ENCODE peak calls at places on chromosomes 16 and 17, in six cellular contexts. One of them, this sample, is unnamed.

GRCh38 chr16:81723098-81723723 is 55.9 kb upstream of the PLCG2 start:
- DNase-seq in WTC11: no peak
- DNase-seq in breast epithelium: no peak
- DNase-seq in NB4: peak
- DNase-seq in cardiac muscle cell: peak
- DNase-seq in neural crest cell: peak
- DNase-seq in this sample: no peak

GRCh38 chr16:20897253-20897896 is 2.8 kb downstream of the DCUN1D3 start:
- DNase-seq in WTC11: no peak
- DNase-seq in breast epithelium: no peak
- DNase-seq in NB4: peak
- DNase-seq in neural crest cell: no peak
- DNase-seq in cardiac muscle cell: peak
- DNase-seq in this sample: no peak

GRCh38 chr17:71379512-71379911 is 741.3 kb upstream of the SOX9 start:
- DNase-seq in WTC11: no peak
- DNase-seq in breast epithelium: no peak
- DNase-seq in NB4: no peak
- DNase-seq in cardiac muscle cell: no peak
- DNase-seq in neural crest cell: no peak
- DNase-seq in this sample: no peak

GRCh38 chr17:75240394-75241142 is 20.8 kb downstream of the GGA3 start:
- DNase-seq in WTC11: peak
- DNase-seq in cardiac muscle cell: peak
- DNase-seq in NB4: peak
- DNase-seq in breast epithelium: no peak
- DNase-seq in neural crest cell: peak
- DNase-seq in this sample: no peak

GRCh38 chr16:76668207-76668725 is 391.1 kb downstream of the CNTNAP4 start:
- DNase-seq in WTC11: peak
- DNase-seq in cardiac muscle cell: no peak
- DNase-seq in NB4: peak
- DNase-seq in neural crest cell: no peak
- DNase-seq in breast epithelium: no peak
- DNase-seq in this sample: no peak

GRCh38 chr17:48161127-48161905 is 53.8 kb downstream of the SNX11 start:
- DNase-seq in cardiac muscle cell: no peak
- DNase-seq in breast epithelium: no peak
- DNase-seq in NB4: no peak
- DNase-seq in WTC11: no peak
- DNase-seq in neural crest cell: no peak
- DNase-seq in this sample: no peak

GRCh38 chr16:56888806-56889205 is 23.8 kb downstream of the SLC12A3 start:
- DNase-seq in cardiac muscle cell: no peak
- DNase-seq in WTC11: no peak
- DNase-seq in breast epithelium: no peak
- DNase-seq in NB4: peak
- DNase-seq in neural crest cell: no peak
- DNase-seq in this sample: no peak

GRCh38 chr16:29926675-29927522 is 873 bp upstream of the KCTD13 start:
- DNase-seq in neural crest cell: no peak
- DNase-seq in NB4: no peak
- DNase-seq in breast epithelium: no peak
- DNase-seq in cardiac muscle cell: no peak
- DNase-seq in WTC11: no peak
- DNase-seq in this sample: no peak

GRCh38 chr16:53872248-53873221 is 168.6 kb downstream of the FTO start:
- DNase-seq in breast epithelium: no peak
- DNase-seq in NB4: no peak
- DNase-seq in neural crest cell: no peak
- DNase-seq in WTC11: no peak
- DNase-seq in cardiac muscle cell: peak
- DNase-seq in this sample: no peak

GRCh38 chr17:78759203-78759968 is 22.7 kb downstream of the CYTH1 start:
- DNase-seq in neural crest cell: no peak
- DNase-seq in breast epithelium: no peak
- DNase-seq in cardiac muscle cell: peak
- DNase-seq in WTC11: no peak
- DNase-seq in NB4: peak
- DNase-seq in this sample: peak

GRCh38 chr17:47072881-47073280 is 93.8 kb upstream of the RPRML start:
- DNase-seq in WTC11: no peak
- DNase-seq in breast epithelium: no peak
- DNase-seq in NB4: peak
- DNase-seq in cardiac muscle cell: no peak
- DNase-seq in neural crest cell: no peak
- DNase-seq in this sample: no peak

GRCh38 chr16:49664221-49665215 is 191.4 kb downstream of the ZNF423 start:
- DNase-seq in neural crest cell: no peak
- DNase-seq in WTC11: no peak
- DNase-seq in cardiac muscle cell: peak
- DNase-seq in breast epithelium: no peak
- DNase-seq in NB4: no peak
- DNase-seq in this sample: no peak

GRCh38 chr17:40109471-40109824 is 9.1 kb upstream of the NR1D1 start:
- DNase-seq in breast epithelium: no peak
- DNase-seq in NB4: peak
- DNase-seq in cardiac muscle cell: no peak
- DNase-seq in WTC11: no peak
- DNase-seq in neural crest cell: no peak
- DNase-seq in this sample: no peak

GRCh38 chr16:49793244-49793643 is 62.7 kb downstream of the ZNF423 start:
- DNase-seq in breast epithelium: no peak
- DNase-seq in neural crest cell: no peak
- DNase-seq in WTC11: no peak
- DNase-seq in cardiac muscle cell: no peak
- DNase-seq in NB4: no peak
- DNase-seq in this sample: no peak

GRCh38 chr16:57479422-57480126 is 6.7 kb downstream of the DOK4 start:
- DNase-seq in cardiac muscle cell: peak
- DNase-seq in breast epithelium: no peak
- DNase-seq in neural crest cell: no peak
- DNase-seq in WTC11: peak
- DNase-seq in NB4: no peak
- DNase-seq in this sample: no peak

GRCh38 chr16:2856061-2856670 is 1.8 kb downstream of the PRSS22 start:
- DNase-seq in NB4: no peak
- DNase-seq in neural crest cell: no peak
- DNase-seq in WTC11: peak
- DNase-seq in cardiac muscle cell: no peak
- DNase-seq in breast epithelium: no peak
- DNase-seq in this sample: no peak

GRCh38 chr17:67123692-67124091 is 79.3 kb downstream of the CACNG1 start:
- DNase-seq in breast epithelium: no peak
- DNase-seq in WTC11: no peak
- DNase-seq in neural crest cell: no peak
- DNase-seq in cardiac muscle cell: no peak
- DNase-seq in NB4: no peak
- DNase-seq in this sample: no peak

GRCh38 chr17:74632196-74632540 is 8.6 kb upstream of the CD300E start:
- DNase-seq in neural crest cell: no peak
- DNase-seq in WTC11: no peak
- DNase-seq in cardiac muscle cell: no peak
- DNase-seq in breast epithelium: no peak
- DNase-seq in NB4: no peak
- DNase-seq in this sample: no peak

GRCh38 chr17:694239-694638 is 20.4 kb downstream of the VPS53 start:
- DNase-seq in WTC11: no peak
- DNase-seq in cardiac muscle cell: peak
- DNase-seq in NB4: no peak
- DNase-seq in breast epithelium: no peak
- DNase-seq in neural crest cell: no peak
- DNase-seq in this sample: no peak

GRCh38 chr17:41391535-41391934 is 5.9 kb downstream of the KRT31 start:
- DNase-seq in WTC11: no peak
- DNase-seq in breast epithelium: no peak
- DNase-seq in NB4: no peak
- DNase-seq in neural crest cell: no peak
- DNase-seq in cardiac muscle cell: no peak
- DNase-seq in this sample: no peak

GRCh38 chr16:48383877-48384304 is 1.3 kb downstream of the SIAH1 start:
- DNase-seq in WTC11: no peak
- DNase-seq in neural crest cell: no peak
- DNase-seq in NB4: peak
- DNase-seq in cardiac muscle cell: no peak
- DNase-seq in breast epithelium: no peak
- DNase-seq in this sample: no peak

GRCh38 chr17:34154916-34155730 is 100.0 kb upstream of the CCL2 start:
- DNase-seq in cardiac muscle cell: no peak
- DNase-seq in breast epithelium: no peak
- DNase-seq in neural crest cell: no peak
- DNase-seq in WTC11: peak
- DNase-seq in NB4: no peak
- DNase-seq in this sample: no peak

GRCh38 chr17:11747441-11747840 is 149.2 kb downstream of the DNAH9 start:
- DNase-seq in breast epithelium: no peak
- DNase-seq in NB4: no peak
- DNase-seq in WTC11: no peak
- DNase-seq in neural crest cell: no peak
- DNase-seq in cardiac muscle cell: no peak
- DNase-seq in this sample: no peak

GRCh38 chr16:20129375-20129774 is 55.7 kb upstream of the GPR139 start:
- DNase-seq in WTC11: no peak
- DNase-seq in neural crest cell: no peak
- DNase-seq in NB4: no peak
- DNase-seq in cardiac muscle cell: no peak
- DNase-seq in breast epithelium: no peak
- DNase-seq in this sample: no peak

GRCh38 chr17:43353364-43353763 is 45.4 kb upstream of the ARL4D start:
- DNase-seq in cardiac muscle cell: no peak
- DNase-seq in NB4: no peak
- DNase-seq in WTC11: no peak
- DNase-seq in neural crest cell: no peak
- DNase-seq in breast epithelium: no peak
- DNase-seq in this sample: no peak

GRCh38 chr17:61436273-61436672 is 15.9 kb upstream of the TBX4 start:
- DNase-seq in cardiac muscle cell: no peak
- DNase-seq in breast epithelium: no peak
- DNase-seq in WTC11: no peak
- DNase-seq in NB4: no peak
- DNase-seq in neural crest cell: no peak
- DNase-seq in this sample: no peak

GRCh38 chr17:61440697-61441096 is 11.5 kb upstream of the TBX4 start:
- DNase-seq in breast epithelium: no peak
- DNase-seq in cardiac muscle cell: no peak
- DNase-seq in WTC11: no peak
- DNase-seq in NB4: no peak
- DNase-seq in neural crest cell: no peak
- DNase-seq in this sample: no peak

GRCh38 chr17:61442136-61442775 is 10.0 kb upstream of the TBX4 start:
- DNase-seq in breast epithelium: no peak
- DNase-seq in cardiac muscle cell: no peak
- DNase-seq in neural crest cell: no peak
- DNase-seq in NB4: no peak
- DNase-seq in WTC11: no peak
- DNase-seq in this sample: no peak

GRCh38 chr17:61431594-61432311 is 20.5 kb upstream of the TBX4 start:
- DNase-seq in WTC11: no peak
- DNase-seq in cardiac muscle cell: no peak
- DNase-seq in breast epithelium: no peak
- DNase-seq in neural crest cell: no peak
- DNase-seq in NB4: no peak
- DNase-seq in this sample: no peak

DNA sequence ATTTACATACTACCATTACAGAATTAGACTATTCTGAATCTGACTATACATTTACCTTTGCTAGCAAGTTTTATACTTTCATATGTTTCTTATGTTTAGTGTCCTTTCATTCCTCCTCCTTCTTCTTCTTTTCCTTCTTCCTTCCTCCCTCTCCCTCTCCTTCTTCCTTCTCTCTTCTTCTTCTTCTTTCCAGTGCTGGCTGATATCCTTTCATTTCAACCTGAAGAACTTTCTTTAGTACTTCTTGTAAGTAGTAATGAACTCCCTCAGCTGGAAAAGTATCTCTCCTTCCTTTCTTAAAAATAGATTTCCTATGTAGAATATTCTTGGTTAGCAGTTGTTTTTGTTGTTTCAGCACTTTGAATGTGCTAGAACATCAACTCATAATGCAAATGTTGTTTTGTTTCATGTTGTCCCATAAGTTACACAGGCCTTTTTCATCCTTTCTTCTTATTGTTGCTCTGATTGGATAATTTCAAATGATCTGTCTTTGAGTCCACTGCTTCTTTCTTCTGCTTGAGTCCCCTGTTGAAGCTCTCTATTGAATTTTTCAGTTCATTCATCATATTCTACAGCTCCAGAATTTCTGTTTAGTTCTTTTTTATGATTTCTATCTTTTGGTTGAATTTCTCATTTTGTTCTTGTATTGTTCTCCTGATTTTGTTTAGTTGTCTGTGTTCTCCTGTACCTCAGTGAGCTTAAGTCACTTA is 15.1 kb upstream of the TBX4 start:
- DNase-seq in cardiac muscle cell: no peak
- DNase-seq in NB4: no peak
- DNase-seq in neural crest cell: no peak
- DNase-seq in breast epithelium: no peak
- DNase-seq in WTC11: no peak
- DNase-seq in this sample: no peak
- TF ChIP-seq CTCF in cardiac muscle cell: no peak
- TF ChIP-seq CTCF in NB4: no peak
- TF ChIP-seq CTCF in neural crest cell: no peak
- TF ChIP-seq CTCF in breast epithelium: no peak
- TF ChIP-seq CTCF in WTC11: no peak
- TF ChIP-seq CTCF in this sample: no peak

GRCh38 chr16:71894229-71894920 is 956 bp upstream of the IST1 start:
- DNase-seq in breast epithelium: peak
- DNase-seq in WTC11: peak
- DNase-seq in cardiac muscle cell: peak
- DNase-seq in NB4: peak
- DNase-seq in neural crest cell: peak
- DNase-seq in this sample: peak
- TF ChIP-seq CTCF in breast epithelium: no peak
- TF ChIP-seq CTCF in WTC11: no peak
- TF ChIP-seq CTCF in cardiac muscle cell: no peak
- TF ChIP-seq CTCF in NB4: peak
- TF ChIP-seq CTCF in neural crest cell: no peak
- TF ChIP-seq CTCF in this sample: no peak

DNA sequence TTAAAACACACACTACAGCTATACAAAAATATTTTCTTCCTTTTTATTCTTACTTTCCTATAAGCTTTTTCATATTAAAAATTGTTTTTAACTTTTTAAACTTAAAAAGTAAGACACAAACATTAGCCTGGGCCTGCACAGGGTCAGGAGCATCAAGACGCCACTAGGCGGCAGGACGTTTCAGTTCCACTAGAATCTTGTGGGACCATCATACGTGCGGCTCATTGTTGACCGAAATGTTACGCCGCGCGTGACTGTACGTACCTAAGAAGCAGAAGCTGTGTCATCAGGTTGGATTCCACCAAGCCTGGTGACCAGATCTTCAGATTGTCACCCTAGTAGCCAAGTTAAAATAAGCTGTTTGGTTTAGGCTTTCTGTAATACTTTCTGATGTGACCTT is 47.1 kb downstream of the USP10 start:
- DNase-seq in breast epithelium: no peak
- DNase-seq in neural crest cell: no peak
- DNase-seq in NB4: peak
- DNase-seq in WTC11: no peak
- DNase-seq in cardiac muscle cell: no peak
- DNase-seq in this sample: no peak
- TF ChIP-seq CTCF in breast epithelium: no peak
- TF ChIP-seq CTCF in neural crest cell: peak
- TF ChIP-seq CTCF in NB4: peak
- TF ChIP-seq CTCF in WTC11: no peak
- TF ChIP-seq CTCF in cardiac muscle cell: peak
- TF ChIP-seq CTCF in this sample: no peak

GRCh38 chr17:7001562-7001961 is 5.7 kb downstream of the ALOX12 start:
- DNase-seq in breast epithelium: no peak
- DNase-seq in neural crest cell: peak
- DNase-seq in WTC11: peak
- DNase-seq in NB4: peak
- DNase-seq in cardiac muscle cell: peak
- DNase-seq in this sample: no peak
- TF ChIP-seq CTCF in breast epithelium: no peak
- TF ChIP-seq CTCF in neural crest cell: peak
- TF ChIP-seq CTCF in WTC11: peak
- TF ChIP-seq CTCF in NB4: peak
- TF ChIP-seq CTCF in cardiac muscle cell: peak
- TF ChIP-seq CTCF in this sample: no peak

This sample was measured in natural killer cell.